ENCODE peak calls at places on chromosome 2, in eight cellular contexts. V is right atrium auricular region; O is neuronal stem cell; X is HL-60; J is cardiac muscle cell; P is mesenchymal stem cell; A is CD8-positive, alpha-beta memory T cell; S is effector memory CD4-positive, alpha-beta T cell. K is an unnamed sample.

GRCh38 chr2:113167115-113167932 is 6.4 kb upstream of the PSD4 start:
- DNase-seq in A (peak; percentile 50), O (no peak), X (no peak), P (no peak), S (no peak), J (no peak), V (peak; percentile 59), K (peak; percentile 25)

GRCh38 chr2:67716895-67717294 is 319.8 kb downstream of the ETAA1 start:
- DNase-seq in J (no peak), S (no peak), O (no peak), V (no peak), P (no peak), A (no peak), X (no peak), K (no peak)

GRCh38 chr2:74814102-74814501 is 19.8 kb upstream of the HK2 start:
- DNase-seq in V (peak; percentile 21), O (no peak), X (no peak), J (no peak), S (no peak), P (no peak), A (no peak), K (no peak)

GRCh38 chr2:238686223-238686622 is 161.7 kb upstream of the TWIST2 start:
- DNase-seq in A (no peak), X (no peak), P (no peak), J (no peak), O (no peak), S (no peak), V (no peak), K (no peak)

GRCh38 chr2:225334524-225334923 is 65.0 kb upstream of the NYAP2 start:
- DNase-seq in J (no peak), A (no peak), O (no peak), X (no peak), P (no peak), S (no peak), V (no peak), K (no peak)

GRCh38 chr2:71680925-71681324 is 227.6 kb downstream of the DYSF start:
- DNase-seq in J (no peak), O (no peak), S (no peak), X (no peak), A (no peak), P (no peak), V (no peak), K (no peak)

GRCh38 chr2:204542967-204543608 is 2.2 kb upstream of the PARD3B start:
- DNase-seq in J (no peak), V (no peak), O (no peak), A (no peak), S (no peak), X (no peak), P (no peak), K (no peak)

GRCh38 chr2:84302513-84303412 is 156.3 kb downstream of the SUCLG1 start:
- DNase-seq in X (peak; percentile 52), J (peak; percentile 60), P (peak; percentile 21), A (peak; percentile 15), S (peak; percentile 4), O (peak; percentile 65), V (no peak), K (peak; percentile 67)

GRCh38 chr2:127097841-127098651 is 8.9 kb downstream of the BIN1 start:
- DNase-seq in S (no peak), V (no peak), P (no peak), O (no peak), X (no peak), A (no peak), J (no peak), K (peak; percentile 64)

DNA sequence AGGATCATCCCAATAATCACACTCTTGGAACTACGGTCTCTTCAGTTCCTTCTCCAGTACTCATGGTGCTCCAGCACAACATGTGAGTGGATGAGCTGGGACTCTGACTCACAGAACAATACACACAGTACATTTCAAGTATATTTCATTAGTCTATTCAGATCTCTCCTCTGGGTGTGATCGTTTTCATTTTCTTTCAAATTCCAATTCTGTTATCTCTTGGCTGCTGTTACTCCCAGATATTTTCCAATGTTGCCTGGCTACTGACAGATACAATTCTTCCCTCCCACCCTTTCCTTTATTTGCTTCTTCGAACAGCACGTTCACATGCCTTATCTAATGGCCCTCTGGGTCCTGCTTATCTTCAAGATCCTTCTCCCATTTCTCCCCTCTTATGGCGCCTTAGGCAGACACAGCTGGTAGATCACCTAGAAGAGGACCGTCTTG is 216.0 kb downstream of the ACKR3 start:
- DNase-seq in O (no peak), S (no peak), A (no peak), X (no peak), P (no peak), V (no peak), J (peak; percentile 85), K (no peak)
- H3K4me3 ChIP-seq in O (no peak overlapping the region), S (no peak overlapping the region), A (no peak overlapping the region), X (no peak overlapping the region), P (no peak overlapping the region), V (no peak overlapping the region), J (no peak overlapping the region), K (no peak overlapping the region)

GRCh38 chr2:104840151-104840550 is 13.8 kb upstream of the POU3F3 start:
- DNase-seq in P (no peak), X (no peak), A (no peak), V (no peak), J (no peak), S (no peak), O (no peak), K (no peak)
- H3K27me3 ChIP-seq in P (peaks cover 34% of the 10 kb centered on the region), X (peaks cover 39% of the 10 kb centered on the region), A (peaks cover 6% of the 10 kb centered on the region), V (peaks cover 15% of the 10 kb centered on the region), J (peaks cover 72% of the 10 kb centered on the region), S (peaks cover 20% of the 10 kb centered on the region), O (no peaks in the 10 kb centered on the region), K (peaks cover 43% of the 10 kb centered on the region)

GRCh38 chr2:202091476-202091875 is 18.4 kb downstream of the KIAA2012 start:
- DNase-seq in S (no peak), V (no peak), A (no peak), J (no peak), P (no peak), X (peak; percentile 37), O (no peak), K (no peak)

GRCh38 chr2:202088777-202089176 is 15.7 kb downstream of the KIAA2012 start:
- DNase-seq in V (no peak), S (no peak), P (no peak), A (no peak), O (no peak), J (no peak), X (no peak), K (no peak)

DNA sequence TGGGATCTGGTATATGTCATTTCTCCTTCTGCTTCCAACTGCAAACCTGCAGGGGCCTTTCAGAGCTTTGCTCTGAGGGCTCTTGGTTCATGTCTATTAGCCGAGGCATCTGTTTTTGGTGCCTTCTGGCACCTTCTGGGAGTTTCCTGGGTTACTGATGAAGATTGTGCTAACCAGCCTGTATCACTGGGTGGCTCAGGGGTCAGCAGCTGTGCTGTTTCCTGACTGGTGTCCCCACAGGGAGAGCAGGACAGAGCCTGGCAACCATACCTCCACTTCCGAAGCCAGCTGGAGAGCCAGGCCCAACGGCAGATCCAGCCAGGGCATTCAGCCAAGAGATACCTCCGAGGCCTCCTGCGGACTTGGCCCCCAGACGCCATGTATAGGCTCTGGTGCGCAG is 17.5 kb downstream of the KIAA2012 start:
- DNase-seq in V (no peak), A (no peak), J (no peak), O (no peak), P (no peak), S (no peak), X (no peak), K (no peak)
- H3K4me3 ChIP-seq in V (no peak overlapping the region), A (no peak overlapping the region), J (no peak overlapping the region), O (no peak overlapping the region), P (no peak overlapping the region), S (no peak overlapping the region), X (no peak overlapping the region), K (no peak overlapping the region)

GRCh38 chr2:15656090-15656489 is 64.4 kb downstream of the DDX1 start:
- DNase-seq in S (no peak), X (no peak), O (no peak), J (no peak), A (no peak), V (no peak), P (no peak), K (no peak)
- H3K27me3 ChIP-seq in S (no peaks in the 10 kb centered on the region), X (no peaks in the 10 kb centered on the region), O (no peaks in the 10 kb centered on the region), J (no peaks in the 10 kb centered on the region), A (no peaks in the 10 kb centered on the region), V (no peaks in the 10 kb centered on the region), P (peaks cover 4% of the 10 kb centered on the region), K (no peaks in the 10 kb centered on the region)

GRCh38 chr2:18560797-18561085 is 288 bp upstream of the RDH14 start:
- DNase-seq in J (no peak), V (no peak), X (no peak), S (no peak), O (no peak), A (no peak), P (no peak), K (no peak)
- H3K4me3 ChIP-seq in J (peak overlapping the region; percentile 58), V (peak overlapping the region; percentile 73), X (peak overlapping the region; percentile 85), S (peak overlapping the region; percentile 88), O (peak overlapping the region; percentile 60), A (peak overlapping the region; percentile 80), P (peak overlapping the region; percentile 42), K (peak overlapping the region; percentile 72)

DNA sequence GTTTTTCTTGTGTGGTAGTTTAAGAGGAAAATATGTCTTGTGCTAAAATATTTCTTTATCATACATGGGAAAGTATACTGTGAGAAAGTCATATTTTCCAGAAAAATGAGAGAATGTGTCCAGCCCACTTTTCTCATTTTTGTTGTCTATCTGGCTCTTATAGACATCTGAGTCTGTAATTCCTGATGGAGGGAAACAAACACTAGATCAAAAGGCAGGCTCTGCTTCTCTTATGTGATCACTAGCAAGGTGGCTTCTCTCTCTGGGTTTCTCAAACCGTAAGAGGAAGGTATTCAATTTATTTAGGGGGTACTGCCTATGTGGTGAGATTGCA is 40.0 kb upstream of the PEX13 start:
- DNase-seq in S (no peak), V (no peak), X (no peak), O (no peak), P (no peak), J (no peak), A (no peak), K (no peak)
- H3K27me3 ChIP-seq in S (no peaks in the 10 kb centered on the region), V (no peaks in the 10 kb centered on the region), X (no peaks in the 10 kb centered on the region), O (no peaks in the 10 kb centered on the region), P (no peaks in the 10 kb centered on the region), J (no peaks in the 10 kb centered on the region), A (no peaks in the 10 kb centered on the region), K (no peaks in the 10 kb centered on the region)